ENCODE peak calls at places on chromosome 13, in ten cellular contexts. O, H, X, F, S, J, N, K, B and A are unnamed samples.

GRCh38 chr13:42720116-42720857 is 61.1 kb upstream of the FAM216B start:
- DNase-seq in J (peak), B (peak), S (no peak), N (no peak), F (no peak), K (no peak), O (peak), H (no peak), X (peak), A (no peak)

GRCh38 chr13:30726192-30726591 is 9.2 kb upstream of the ALOX5AP start:
- DNase-seq in X (no peak), J (no peak), H (no peak), B (no peak), N (no peak), S (no peak), F (no peak), K (no peak), O (no peak), A (no peak)

GRCh38 chr13:101626925-101627555 is 174.6 kb downstream of the ITGBL1 start:
- DNase-seq in S (no peak), F (no peak), J (no peak), N (no peak), O (peak), H (no peak), X (no peak), K (no peak), B (no peak), A (no peak)

GRCh38 chr13:37270206-37271001 is 164.9 kb upstream of the CSNK1A1L start:
- DNase-seq in X (peak), F (no peak), O (no peak), K (no peak), J (no peak), B (no peak), N (no peak), S (no peak), H (no peak), A (no peak)

GRCh38 chr13:40933508-40933907 is 85.6 kb downstream of the ELF1 start:
- DNase-seq in F (no peak), X (no peak), S (no peak), N (no peak), B (no peak), O (no peak), J (no peak), K (no peak), H (no peak), A (no peak)

GRCh38 chr13:110546933-110547332 is 14.6 kb downstream of the RAB20 start:
- DNase-seq in B (peak), K (peak), J (peak), H (no peak), N (no peak), F (no peak), O (no peak), X (peak), S (peak), A (no peak)

GRCh38 chr13:94154362-94154761 is 325.1 kb downstream of the DCT start:
- DNase-seq in J (no peak), N (no peak), O (no peak), K (peak), S (no peak), H (no peak), F (no peak), X (peak), B (no peak), A (no peak)

GRCh38 chr13:28532226-28533048 is 37.5 kb upstream of the FLT1 start:
- DNase-seq in F (peak), O (no peak), B (no peak), S (peak), N (no peak), J (no peak), H (peak), K (peak), X (no peak), A (no peak)

GRCh38 chr13:41308241-41308640 is 2.8 kb upstream of the NAA16 start:
- DNase-seq in J (no peak), F (no peak), B (no peak), O (no peak), H (no peak), S (no peak), X (no peak), K (no peak), N (no peak), A (no peak)

GRCh38 chr13:109933476-109933875 is 147.1 kb upstream of the IRS2 start:
- DNase-seq in H (no peak), K (no peak), B (no peak), J (no peak), X (no peak), O (no peak), N (no peak), S (no peak), F (no peak), A (no peak)

GRCh38 chr13:34720618-34721017 is 221.5 kb upstream of the NBEA start:
- DNase-seq in J (no peak), H (no peak), S (no peak), K (no peak), N (no peak), F (no peak), O (no peak), B (no peak), X (no peak), A (no peak)

GRCh38 chr13:41621716-41622508 is 164.6 kb downstream of the RGCC start:
- DNase-seq in K (peak), O (no peak), S (no peak), J (no peak), N (no peak), B (no peak), F (no peak), X (no peak), H (no peak), A (no peak)

GRCh38 chr13:43864921-43865320 is 14.6 kb downstream of the CCDC122 start:
- DNase-seq in O (no peak), K (no peak), X (no peak), H (no peak), B (no peak), N (no peak), S (no peak), F (no peak), J (no peak), A (no peak)

GRCh38 chr13:44415815-44416214 is 42.2 kb downstream of the SERP2 start:
- DNase-seq in K (no peak), H (no peak), F (no peak), B (no peak), J (no peak), X (no peak), O (no peak), N (no peak), S (no peak), A (no peak)

GRCh38 chr13:31870511-31870910 is 131.2 kb downstream of the RXFP2 start:
- DNase-seq in N (no peak), K (peak), H (no peak), J (no peak), X (no peak), S (no peak), O (no peak), F (no peak), B (no peak), A (no peak)

GRCh38 chr13:113814435-113814821 is 49.4 kb downstream of the GAS6 start:
- DNase-seq in X (no peak), O (no peak), K (no peak), B (no peak), F (no peak), N (no peak), J (no peak), H (no peak), S (no peak), A (no peak)

GRCh38 chr13:110275931-110276552 is 30.9 kb downstream of the COL4A1 start:
- DNase-seq in B (no peak), O (no peak), F (no peak), J (no peak), S (peak), N (no peak), K (no peak), X (no peak), H (no peak), A (no peak)

GRCh38 chr13:40776681-40777165 is 5.7 kb upstream of the MRPS31 start:
- DNase-seq in X (no peak), B (no peak), S (no peak), O (peak), J (no peak), K (no peak), N (peak), H (no peak), F (no peak), A (peak)

GRCh38 chr13:25213716-25214115 is 41.6 kb upstream of the AMER2 start:
- DNase-seq in H (no peak), O (no peak), B (no peak), J (no peak), X (no peak), K (no peak), S (no peak), F (no peak), N (no peak), A (no peak)

GRCh38 chr13:23980160-23980551 is 82.9 kb upstream of the C1QTNF9B start:
- DNase-seq in B (peak), K (peak), N (peak), H (peak), S (peak), O (peak), X (no peak), F (peak), J (peak), A (peak)

GRCh38 chr13:92967923-92968322 is 258.7 kb upstream of the GPC6 start:
- DNase-seq in J (peak), N (no peak), F (no peak), S (no peak), O (no peak), X (peak), H (no peak), B (no peak), K (no peak), A (no peak)
- TF ChIP-seq CTCF in J (peak), N (no peak), F (no peak), S (no peak), O (peak), X (peak), H (no peak), B (peak), K (peak), A (no peak)

GRCh38 chr13:98033277-98034247 is 80.1 kb downstream of the IPO5 start:
- DNase-seq in F (no peak), X (peak), J (peak), H (no peak), S (no peak), K (peak), O (peak), B (no peak), N (no peak), A (no peak)
- TF ChIP-seq CTCF in F (peak), X (peak), J (peak), H (no peak), S (peak), K (no peak), O (peak), B (peak), N (no peak), A (no peak)

DNA sequence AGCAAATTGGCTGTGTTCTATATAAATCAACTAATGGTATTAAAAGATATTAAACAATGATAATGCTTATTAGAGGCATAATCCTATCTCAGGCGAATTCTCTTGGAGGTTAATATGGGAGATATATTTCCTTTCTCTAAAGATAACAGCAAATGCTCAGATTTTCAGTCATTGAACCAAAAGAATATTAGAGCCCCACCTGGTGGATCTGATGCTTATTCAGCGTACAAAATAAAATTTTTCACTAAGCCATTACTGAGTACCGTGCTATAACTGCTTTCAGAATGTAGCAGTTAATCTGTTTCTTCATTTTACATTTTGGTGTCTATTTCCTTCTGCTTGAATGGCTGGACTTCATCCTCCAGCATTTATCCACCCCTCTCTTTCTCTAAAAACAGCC is 143.3 kb upstream of the IPO5 start:
- DNase-seq in X (no peak), J (peak), S (no peak), F (no peak), N (no peak), H (no peak), K (no peak), B (no peak), O (peak), A (no peak)
- TF ChIP-seq CTCF in X (peak), J (peak), S (peak), F (peak), N (no peak), H (no peak), K (peak), B (peak), O (peak), A (no peak)

DNA sequence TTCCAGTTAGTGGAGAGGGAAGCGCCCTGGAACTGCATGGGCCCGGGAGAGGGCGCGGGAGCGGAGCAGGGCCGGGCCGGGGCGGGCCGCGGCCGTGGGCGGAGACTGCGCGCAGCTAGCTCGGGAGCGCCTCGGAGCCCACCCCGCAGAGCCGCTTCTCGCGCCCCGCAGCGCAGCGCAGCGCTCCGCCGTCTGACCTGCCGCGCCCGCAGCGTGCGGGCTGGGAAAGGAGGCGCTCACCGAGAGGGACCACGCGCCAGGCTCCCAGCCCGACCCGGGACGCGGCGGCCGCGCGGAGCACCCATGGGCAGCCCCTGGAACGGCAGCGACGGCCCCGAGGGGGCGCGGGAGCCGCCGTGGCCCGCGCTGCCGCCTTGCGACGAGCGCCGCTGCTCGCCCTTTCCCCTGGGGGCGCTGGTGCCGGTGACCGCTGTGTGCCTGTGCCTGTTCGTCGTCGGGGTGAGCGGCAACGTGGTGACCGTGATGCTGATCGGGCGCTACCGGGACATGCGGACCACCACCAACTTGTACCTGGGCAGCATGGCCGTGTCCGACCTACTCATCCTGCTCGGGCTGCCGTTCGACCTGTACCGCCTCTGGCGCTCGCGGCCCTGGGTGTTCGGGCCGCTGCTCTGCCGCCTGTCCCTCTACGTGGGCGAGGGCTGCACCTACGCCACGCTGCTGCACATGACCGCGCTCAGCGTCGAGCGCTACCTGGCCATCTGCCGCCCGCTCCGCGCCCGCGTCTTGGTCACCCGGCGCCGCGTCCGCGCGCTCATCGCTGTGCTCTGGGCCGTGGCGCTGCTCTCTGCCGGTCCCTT is at the start of gene MLNR:
- DNase-seq in X (no peak), F (peak), J (peak), O (no peak), N (peak), B (no peak), K (no peak), S (no peak), H (peak), A (peak)
- TF ChIP-seq CTCF in X (peak), F (no peak), J (peak), O (no peak), N (peak), B (no peak), K (no peak), S (peak), H (no peak), A (peak)

GRCh38 chr13:20118268-20119140 is 42.3 kb downstream of the GJA3 start:
- DNase-seq in B (no peak), S (peak), N (peak), F (peak), K (peak), H (no peak), X (no peak), O (no peak), J (peak), A (no peak)
- TF ChIP-seq CTCF in B (no peak), S (no peak), N (no peak), F (peak), K (no peak), H (no peak), X (no peak), O (no peak), J (no peak), A (no peak)

GRCh38 chr13:106594986-106595385 is 27.0 kb upstream of the ARGLU1 start:
- DNase-seq in O (no peak), K (no peak), F (no peak), H (no peak), J (no peak), B (no peak), N (no peak), S (no peak), X (no peak), A (no peak)
- TF ChIP-seq CTCF in O (no peak), K (no peak), F (no peak), H (no peak), J (no peak), B (no peak), N (no peak), S (no peak), X (no peak), A (no peak)